ENCODE peak calls at places on chromosome 3, in four cellular contexts. S is AG04450, O is keratinocyte, J is MM.1S. Q is an unnamed sample.

GRCh38 chr3:52246264-52246620 is 683 bp downstream of the PPM1M start:
- DNase-seq in J (no peak), O (no peak), S (no peak), Q (no peak)

GRCh38 chr3:190092250-190092649 is 28.4 kb downstream of the P3H2 start:
- DNase-seq in J (no peak), S (peak; percentile 59), O (no peak), Q (no peak)

GRCh38 chr3:38140326-38141172 is 2.1 kb downstream of the MYD88 start:
- DNase-seq in J (no peak), S (no peak), O (no peak), Q (no peak)

GRCh38 chr3:179454887-179455286 is 3.6 kb upstream of the GNB4 start:
- DNase-seq in J (no peak), S (no peak), O (no peak), Q (no peak)

GRCh38 chr3:17412950-17413530 is 329.4 kb downstream of the TBC1D5 start:
- DNase-seq in O (peak; percentile 17), S (peak; percentile 21), J (peak; percentile 76), Q (peak; percentile 41)

GRCh38 chr3:156551746-156552145 is 3.2 kb downstream of the SSR3 start:
- DNase-seq in J (no peak), S (peak; percentile 65), O (no peak), Q (peak; percentile 28)

GRCh38 chr3:50157821-50158556 is 2.9 kb downstream of the SEMA3F start:
- DNase-seq in J (no peak), S (no peak), O (peak; percentile 92), Q (no peak)

GRCh38 chr3:194095464-194095863 is 40.5 kb upstream of the HES1 start:
- DNase-seq in S (no peak), O (no peak), J (no peak), Q (no peak)

GRCh38 chr3:189334064-189334920 is 162.5 kb downstream of the TPRG1 start:
- DNase-seq in O (no peak), J (no peak), S (no peak), Q (no peak)

GRCh38 chr3:195895078-195895899 is 13.1 kb downstream of the TNK2 start:
- DNase-seq in J (peak; percentile 78), O (no peak), S (no peak), Q (no peak)

GRCh38 chr3:194224536-194224935 is 88.6 kb downstream of the HES1 start:
- DNase-seq in J (no peak), O (no peak), S (no peak), Q (no peak)

GRCh38 chr3:133328373-133328772 is 71.5 kb upstream of the BFSP2 start:
- DNase-seq in J (no peak), S (no peak), O (no peak), Q (no peak)

GRCh38 chr3:112090899-112091586 is 4.9 kb downstream of the C3orf52 start:
- DNase-seq in O (no peak), S (no peak), J (peak; percentile 85), Q (no peak)

GRCh38 chr3:157135671-157136396 is 24.1 kb downstream of the CCNL1 start:
- DNase-seq in S (no peak), J (peak; percentile 24), O (no peak), Q (no peak)

GRCh38 chr3:11716576-11717250 is 73.0 kb upstream of the VGLL4 start:
- DNase-seq in O (no peak), S (no peak), J (no peak), Q (no peak)

GRCh38 chr3:161551697-161552096 is 55.1 kb downstream of the OTOL1 start:
- DNase-seq in O (no peak), S (no peak), J (no peak), Q (no peak)

GRCh38 chr3:184361932-184362667 is 590 bp downstream of the POLR2H start:
- DNase-seq in O (no peak), S (no peak), J (peak; percentile 50), Q (no peak)

GRCh38 chr3:4501991-4502390 is 8.8 kb downstream of the ITPR1 start:
- DNase-seq in J (no peak), O (no peak), S (no peak), Q (no peak)

GRCh38 chr3:23763040-23763477 is 42.7 kb upstream of the UBE2E1 start:
- DNase-seq in J (no peak), O (no peak), S (no peak), Q (no peak)

GRCh38 chr3:192896208-192896607 is 21.4 kb downstream of the MB21D2 start:
- DNase-seq in O (no peak), S (no peak), J (no peak), Q (no peak)

GRCh38 chr3:69420781-69421520 is 35.1 kb upstream of the FRMD4B start:
- DNase-seq in J (no peak), O (no peak), S (no peak), Q (no peak)

GRCh38 chr3:24965706-24966105 is 462.4 kb upstream of the RARB start:
- DNase-seq in S (no peak), O (no peak), J (no peak), Q (no peak)

GRCh38 chr3:182837855-182838454 is 44.7 kb downstream of the ATP11B start:
- DNase-seq in J (peak; percentile 23), S (no peak), O (no peak), Q (no peak)

GRCh38 chr3:70927239-70927638 is 614.8 kb upstream of the MDFIC2 start:
- DNase-seq in S (no peak), O (no peak), J (no peak), Q (no peak)

GRCh38 chr3:42264399-42265058 is 1.5 kb downstream of the CCK start:
- DNase-seq in S (no peak), J (no peak), O (peak; percentile 25), Q (no peak)

GRCh38 chr3:194204036-194204792 is 68.3 kb downstream of the HES1 start:
- DNase-seq in O (no peak), S (no peak), J (peak; percentile 52), Q (no peak)

GRCh38 chr3:179739816-179740594 is 87.2 kb downstream of the USP13 start:
- DNase-seq in J (no peak), O (no peak), S (no peak), Q (no peak)

GRCh38 chr3:172713316-172713715 is 2.4 kb upstream of the NCEH1 start:
- DNase-seq in J (no peak), S (no peak), O (no peak), Q (no peak)

GRCh38 chr3:114872056-114872455 is 275.0 kb downstream of the ZBTB20 start:
- DNase-seq in S (no peak), J (no peak), O (no peak), Q (no peak)

GRCh38 chr3:120450914-120451669 is at the start of gene FSTL1:
- DNase-seq in S (no peak), O (no peak), J (no peak), Q (no peak)

GRCh38 chr3:128556949-128557348 is 63.9 kb upstream of the GATA2 start:
- DNase-seq in J (no peak), O (no peak), S (no peak), Q (no peak)

GRCh38 chr3:16203671-16204629 is 29.5 kb downstream of the GALNT15 start:
- DNase-seq in O (no peak), S (no peak), J (no peak), Q (no peak)

GRCh38 chr3:191944835-191945234 is 483.9 kb downstream of the PYDC2 start:
- DNase-seq in J (peak; percentile 31), O (no peak), S (no peak), Q (no peak)

GRCh38 chr3:132347095-132347494 is 29.9 kb downstream of the ACP3 start:
- DNase-seq in O (peak; percentile 44), J (no peak), S (no peak), Q (peak; percentile 32)

GRCh38 chr3:58422756-58423324 is 10.8 kb downstream of the PDHB start:
- DNase-seq in J (no peak), S (no peak), O (no peak), Q (no peak)
- TF ChIP-seq CTCF in J (no peak), S (peak; percentile 45), O (no peak), Q (peak; percentile 33)

GRCh38 chr3:10693457-10693856 is 122.6 kb upstream of the SLC6A11 start:
- DNase-seq in O (no peak), S (no peak), J (no peak), Q (no peak)

GRCh38 chr3:10692039-10692438 is 124.0 kb upstream of the SLC6A11 start:
- DNase-seq in J (no peak), S (no peak), O (no peak), Q (no peak)

GRCh38 chr3:10694194-10694593 is 121.8 kb upstream of the SLC6A11 start:
- DNase-seq in O (no peak), J (no peak), S (no peak), Q (no peak)

GRCh38 chr3:10697918-10698317 is 118.1 kb upstream of the SLC6A11 start:
- DNase-seq in O (no peak), S (no peak), J (no peak), Q (no peak)

GRCh38 chr3:10695595-10696285 is 120.3 kb upstream of the SLC6A11 start:
- DNase-seq in O (no peak), J (no peak), S (no peak), Q (no peak)
- H3K27me3 ChIP-seq in O (peaks cover 28% of the 10 kb centered on the region), J (peaks cover 10% of the 10 kb centered on the region), S (peaks cover 5% of the 10 kb centered on the region), Q (peaks cover 6% of the 10 kb centered on the region)

GRCh38 chr3:63146154-63146553 is 132.0 kb upstream of the SYNPR start:
- DNase-seq in J (no peak), S (no peak), O (no peak), Q (no peak)

GRCh38 chr3:63142681-63143080 is 135.4 kb upstream of the SYNPR start:
- DNase-seq in O (no peak), J (no peak), S (no peak), Q (no peak)
- TF ChIP-seq CTCF in O (no peak), J (no peak), S (no peak), Q (no peak)

GRCh38 chr3:62475940-62476339 is 102.6 kb upstream of the FEZF2 start:
- DNase-seq in S (no peak), O (no peak), J (no peak), Q (no peak)
- H3K27me3 ChIP-seq in S (no peaks in the 10 kb centered on the region), O (peaks cover 16% of the 10 kb centered on the region), J (no peaks in the 10 kb centered on the region), Q (no peaks in the 10 kb centered on the region)

GRCh38 chr3:122921791-122922651 is 105.5 kb downstream of the SEMA5B start:
- DNase-seq in O (no peak), J (peak; percentile 46), S (no peak), Q (no peak)
- TF ChIP-seq CTCF in O (peak; percentile 9), J (peak; percentile 24), S (no peak), Q (peak; percentile 5)